ENCODE peak calls at places on chromosome 21, in five cellular contexts. N is heart left ventricle, E is heart right ventricle, P is psoas muscle, Q is transverse colon. C is an unnamed sample.

GRCh38 chr21:24895885-24896734 is 711.2 kb downstream of the MRPL39 start:
- DNase-seq in Q (peak; percentile 19), N (no peak), E (no peak), P (no peak), C (no peak)

GRCh38 chr21:34510148-34511142 is 1.6 kb downstream of the KCNE1 start:
- DNase-seq in N (peak; percentile 82), P (peak; percentile 73), E (peak; percentile 81), Q (peak; percentile 88), C (peak; percentile 79)

GRCh38 chr21:36065497-36066036 is 4.3 kb upstream of the CBR1 start:
- DNase-seq in Q (no peak), N (no peak), P (no peak), E (no peak), C (no peak)

GRCh38 chr21:36792505-36792967 is 93.6 kb downstream of the SIM2 start:
- DNase-seq in Q (no peak), N (no peak), E (no peak), P (peak; percentile 26), C (no peak)

GRCh38 chr21:32958288-32958992 is 67.3 kb upstream of the OLIG2 start:
- DNase-seq in N (no peak), E (no peak), P (no peak), Q (no peak), C (no peak)

GRCh38 chr21:41369915-41370839 is 8.3 kb downstream of the MX2 start:
- DNase-seq in Q (no peak), P (no peak), E (no peak), N (no peak), C (peak; percentile 31)

GRCh38 chr21:34141373-34141772 is 68.0 kb downstream of the MRPS6 start:
- DNase-seq in P (no peak), N (no peak), Q (no peak), E (no peak), C (no peak)

GRCh38 chr21:18803624-18804023 is 400.0 kb upstream of the TMPRSS15 start:
- DNase-seq in N (no peak), Q (no peak), E (no peak), P (no peak), C (no peak)

GRCh38 chr21:26070822-26071425 is 99.6 kb downstream of the APP start:
- DNase-seq in P (peak; percentile 33), E (peak; percentile 38), Q (peak; percentile 35), N (peak; percentile 37), C (no peak)

GRCh38 chr21:26837539-26837938 is 7.7 kb downstream of the ADAMTS1 start:
- DNase-seq in N (no peak), P (no peak), Q (no peak), E (no peak), C (no peak)

GRCh38 chr21:45333583-45334121 is 46.0 kb upstream of the POFUT2 start:
- DNase-seq in E (no peak), P (no peak), N (no peak), Q (no peak), C (peak; percentile 3)

GRCh38 chr21:45332415-45332814 is 44.7 kb upstream of the POFUT2 start:
- DNase-seq in P (no peak), N (no peak), Q (no peak), E (no peak), C (peak; percentile 2)

GRCh38 chr21:45334134-45334533 is 46.4 kb upstream of the POFUT2 start:
- DNase-seq in E (no peak), Q (no peak), N (no peak), P (no peak), C (peak; percentile 13)

GRCh38 chr21:45331521-45332257 is 44.0 kb upstream of the POFUT2 start:
- DNase-seq in N (no peak), E (no peak), Q (no peak), P (no peak), C (peak; percentile 9)

DNA sequence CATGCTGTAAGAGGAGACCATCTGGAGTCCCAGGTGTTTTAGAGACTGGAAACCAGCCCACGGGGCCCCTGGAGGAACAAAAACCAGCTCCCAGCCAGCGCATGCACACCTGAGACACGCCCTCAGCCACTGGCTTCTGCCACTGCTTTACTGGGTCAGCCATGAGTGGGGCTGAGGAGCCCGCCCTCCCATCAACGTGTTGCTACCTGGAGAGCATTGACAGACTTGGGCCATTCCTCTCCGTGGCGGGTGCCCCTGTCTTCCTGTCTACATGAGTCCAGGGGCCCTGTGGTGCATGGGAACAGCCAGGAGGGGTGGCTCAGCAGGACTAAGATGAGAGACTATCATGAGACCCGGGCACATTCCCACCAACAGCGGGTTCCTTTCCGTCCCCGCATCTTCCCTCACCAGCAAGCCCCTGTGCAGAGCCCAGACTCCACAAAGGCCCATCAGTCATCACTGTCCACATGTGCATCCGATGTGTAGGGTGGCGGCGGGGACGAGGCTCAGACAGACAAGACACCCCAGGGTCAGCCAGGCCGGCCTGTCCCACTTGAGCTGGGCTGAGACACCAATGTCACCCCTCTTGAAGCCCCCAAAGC is 45.4 kb upstream of the POFUT2 start:
- DNase-seq in Q (no peak), P (no peak), E (no peak), N (no peak), C (peak; percentile 10)
- H3K4me1 ChIP-seq in Q (peaks cover 12% of the 10 kb centered on the region), P (no peaks in the 10 kb centered on the region), E (no peaks in the 10 kb centered on the region), N (no peaks in the 10 kb centered on the region), C (peaks cover 16% of the 10 kb centered on the region)

GRCh38 chr21:39849014-39849655 is 18.1 kb upstream of the PCP4 start:
- DNase-seq in N (no peak), E (no peak), P (no peak), Q (no peak), C (no peak)
- TF ChIP-seq CTCF in N (no peak), E (no peak), P (no peak), Q (no peak), C (no peak)

DNA sequence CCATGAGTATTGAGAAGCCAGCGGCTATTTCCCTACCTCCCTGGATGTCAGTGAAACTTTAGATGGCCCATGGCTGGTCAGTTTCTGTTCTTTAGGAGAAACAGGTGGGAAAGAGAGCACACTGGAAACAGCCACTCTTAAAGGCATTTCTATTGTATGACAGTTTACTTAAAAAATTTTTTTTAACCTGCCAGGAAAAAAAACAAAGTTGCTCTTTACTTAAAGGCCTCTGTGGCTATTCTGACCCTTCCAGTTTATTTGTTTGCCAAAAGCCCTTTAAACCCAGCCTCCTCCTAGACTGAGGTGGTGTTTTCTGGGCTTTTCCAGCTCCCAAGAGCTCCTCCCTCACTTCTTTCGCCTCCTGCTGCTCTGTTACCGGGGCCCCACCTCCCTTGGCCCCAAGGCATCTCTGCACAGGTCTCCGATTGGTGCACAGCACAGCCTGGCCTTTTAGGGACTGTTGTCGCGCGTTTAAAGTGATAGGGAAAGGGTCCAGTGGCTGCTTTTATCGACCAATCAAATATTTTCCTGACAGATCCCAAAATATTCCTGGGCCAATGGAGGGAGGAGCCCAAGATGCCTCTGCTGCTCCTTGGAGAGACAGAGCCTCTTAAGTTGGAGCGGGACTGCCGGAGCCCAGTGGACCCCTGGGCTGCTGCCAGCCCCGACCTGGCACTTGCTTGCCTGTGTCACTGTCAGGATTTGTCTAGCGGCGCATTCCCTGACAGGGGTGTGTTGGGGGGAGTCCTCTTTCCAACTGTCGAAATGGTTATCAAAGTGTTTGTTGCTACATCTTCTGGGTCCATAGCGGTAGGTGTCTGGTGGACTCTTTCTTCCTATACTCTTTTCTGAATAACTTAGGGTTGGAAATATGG is at the start of gene SH3BGR:
- DNase-seq in P (peak; percentile 70), E (peak; percentile 80), N (peak; percentile 81), Q (no peak), C (peak; percentile 73)
- H3K4me3 ChIP-seq in P (peak within 1 kb of the TSS; percentile 75), E (peak within 1 kb of the TSS; percentile 41), N (peak within 1 kb of the TSS; percentile 54), Q (no peak within 1 kb of the TSS), C (peak within 1 kb of the TSS; percentile 65)

GRCh38 chr21:44086636-44087425 is 20.4 kb upstream of the PWP2 start:
- DNase-seq in N (no peak), E (no peak), P (no peak), Q (no peak), C (no peak)
- H3K4me1 ChIP-seq in N (peaks cover 42% of the 10 kb centered on the region), E (peaks cover 49% of the 10 kb centered on the region), P (no peaks in the 10 kb centered on the region), Q (peaks cover 30% of the 10 kb centered on the region), C (peaks cover 64% of the 10 kb centered on the region)

GRCh38 chr21:42381347-42381984 is 14.4 kb downstream of the TMPRSS3 start:
- DNase-seq in Q (peak; percentile 63), E (no peak), P (no peak), N (no peak), C (no peak)
- TF ChIP-seq CTCF in Q (peak; percentile 73), E (no peak), P (peak; percentile 37), N (peak; percentile 31), C (peak; percentile 51)

GRCh38 chr21:29260461-29260860 is 38.3 kb upstream of the BACH1 start:
- DNase-seq in N (no peak), Q (no peak), E (no peak), P (no peak), C (no peak)

GRCh38 chr21:29261555-29262540 is 36.9 kb upstream of the BACH1 start:
- DNase-seq in E (no peak), N (no peak), Q (no peak), P (no peak), C (no peak)

GRCh38 chr21:29257701-29258100 is 41.0 kb upstream of the BACH1 start:
- DNase-seq in N (no peak), E (no peak), Q (no peak), P (no peak), C (no peak)

GRCh38 chr21:29256125-29256895 is 42.4 kb upstream of the BACH1 start:
- DNase-seq in N (no peak), P (no peak), E (no peak), Q (no peak), C (no peak)

GRCh38 chr21:29258626-29259335 is 39.9 kb upstream of the BACH1 start:
- DNase-seq in P (no peak), N (no peak), Q (no peak), E (no peak), C (no peak)
- H3K4me3 ChIP-seq in P (no peak overlapping the region), N (no peak overlapping the region), Q (no peak overlapping the region), E (no peak overlapping the region), C (no peak overlapping the region)

C was measured in left ventricle myocardium inferior.